ENCODE peak calls at places on chromosomes 3 and 15, in nine cellular contexts. W, Y, S, V, A, N, X, G and Z are unnamed samples.

GRCh38 chr3:30733229-30733628 is 126.8 kb downstream of the TGFBR2 start:
- DNase-seq in A (no peak), W (no peak), Y (no peak), X (no peak), N (no peak), S (no peak), V (no peak), G (no peak), Z (no peak)

GRCh38 chr3:116929534-116930222 is 220.1 kb downstream of the TUSC7 start:
- DNase-seq in X (no peak), A (no peak), V (no peak), G (no peak), Y (no peak), W (no peak), N (no peak), S (no peak), Z (no peak)

GRCh38 chr15:82159922-82160321 is 102.6 kb downstream of the EFL1 start:
- DNase-seq in A (no peak), G (no peak), N (no peak), W (no peak), Y (peak; percentile 81), X (no peak), V (peak; percentile 51), S (no peak), Z (no peak)

GRCh38 chr3:168407381-168407780 is 311.7 kb upstream of the GOLIM4 start:
- DNase-seq in X (no peak), V (peak; percentile 57), N (no peak), Y (no peak), A (no peak), S (no peak), W (no peak), G (no peak), Z (no peak)

GRCh38 chr3:64291345-64291744 is 66.1 kb upstream of the PRICKLE2 start:
- DNase-seq in N (peak; percentile 88), W (no peak), G (peak; percentile 1), V (no peak), A (no peak), X (no peak), S (no peak), Y (peak; percentile 93), Z (no peak)

GRCh38 chr3:197104738-197105137 is 75.1 kb upstream of the MELTF start:
- DNase-seq in Y (no peak), S (no peak), G (no peak), W (no peak), A (no peak), V (no peak), X (no peak), N (no peak), Z (no peak)

GRCh38 chr15:35912196-35912595 is 366.2 kb upstream of the DPH6 start:
- DNase-seq in S (no peak), N (no peak), X (no peak), G (no peak), W (no peak), A (no peak), V (no peak), Y (peak; percentile 5), Z (no peak)

GRCh38 chr3:160826408-160826807 is 70.4 kb downstream of the PPM1L start:
- DNase-seq in W (no peak), N (no peak), X (no peak), V (no peak), G (no peak), S (no peak), Y (no peak), A (no peak), Z (no peak)

GRCh38 chr15:63396546-63396939 is 14.9 kb upstream of the CA12 start:
- DNase-seq in Y (no peak), G (no peak), A (no peak), S (no peak), W (no peak), N (no peak), X (peak; percentile 70), V (peak; percentile 78), Z (no peak)

GRCh38 chr15:26095710-26096330 is 232.7 kb upstream of the ATP10A start:
- DNase-seq in N (no peak), S (no peak), W (no peak), Y (no peak), V (peak; percentile 86), G (no peak), X (no peak), A (no peak), Z (no peak)
- TF ChIP-seq CTCF in N (no peak), S (peak; percentile 36), W (peak; percentile 17), Y (no peak), V (peak; percentile 84), G (no peak), X (no peak), A (no peak), Z (peak; percentile 35)

GRCh38 chr3:181729071-181729915 is 17.6 kb downstream of the SOX2 start:
- DNase-seq in G (no peak), A (no peak), W (no peak), X (no peak), Y (no peak), V (no peak), N (no peak), S (no peak), Z (no peak)

GRCh38 chr3:181730364-181730763 is 18.6 kb downstream of the SOX2 start:
- DNase-seq in Y (no peak), W (no peak), G (no peak), N (no peak), A (no peak), X (no peak), S (no peak), V (no peak), Z (no peak)

GRCh38 chr3:181727122-181728036 is 15.7 kb downstream of the SOX2 start:
- DNase-seq in A (no peak), G (no peak), V (peak; percentile 76), X (no peak), S (no peak), Y (no peak), N (no peak), W (no peak), Z (no peak)

GRCh38 chr3:181728470-181728869 is 16.7 kb downstream of the SOX2 start:
- DNase-seq in N (no peak), A (no peak), G (no peak), Y (no peak), W (no peak), X (no peak), V (no peak), S (no peak), Z (no peak)

GRCh38 chr3:181730934-181731333 is 19.2 kb downstream of the SOX2 start:
- DNase-seq in V (no peak), A (no peak), W (no peak), X (no peak), N (no peak), G (no peak), S (no peak), Y (no peak), Z (no peak)
- H3K27me3 ChIP-seq in V (peaks cover 56% of the 10 kb centered on the region), A (no peaks in the 10 kb centered on the region), W (no peaks in the 10 kb centered on the region), X (peaks cover 26% of the 10 kb centered on the region), N (peaks cover 27% of the 10 kb centered on the region), G (peaks cover 33% of the 10 kb centered on the region), S (peaks cover 92% of the 10 kb centered on the region), Y (peaks cover 50% of the 10 kb centered on the region), Z (peaks cover 58% of the 10 kb centered on the region)

GRCh38 chr3:86990734-86991481 is at the start of gene VGLL3:
- DNase-seq in W (no peak), X (peak; percentile 44), A (peak; percentile 87), G (no peak), N (peak; percentile 84), Y (peak; percentile 86), V (peak; percentile 96), S (peak; percentile 63), Z (no peak)

GRCh38 chr3:86988235-86988634 is 2.7 kb downstream of the VGLL3 start:
- DNase-seq in G (no peak), S (no peak), A (no peak), X (no peak), Y (peak; percentile 77), N (no peak), V (no peak), W (no peak), Z (no peak)

GRCh38 chr3:86990171-86990733 is 697 bp downstream of the VGLL3 start:
- DNase-seq in X (no peak), Y (peak; percentile 90), W (no peak), S (peak; percentile 26), N (no peak), V (peak; percentile 88), A (peak; percentile 68), G (no peak), Z (no peak)

GRCh38 chr3:86988986-86989385 is 2.0 kb downstream of the VGLL3 start:
- DNase-seq in Y (no peak), N (no peak), G (no peak), W (no peak), A (no peak), X (no peak), V (no peak), S (no peak), Z (no peak)

GRCh38 chr3:86989611-86990010 is 1.3 kb downstream of the VGLL3 start:
- DNase-seq in N (no peak), W (no peak), S (no peak), A (peak; percentile 39), X (no peak), G (no peak), V (no peak), Y (no peak), Z (no peak)
- H3K27ac ChIP-seq in N (peak overlapping the region; percentile 82), W (no peak overlapping the region), S (peak overlapping the region; percentile 83), A (peak overlapping the region; percentile 76), X (peak overlapping the region; percentile 84), G (no peak overlapping the region), V (no peak overlapping the region), Y (peak overlapping the region; percentile 91), Z (no peak overlapping the region)

GRCh38 chr15:60323322-60323721 is 74.5 kb downstream of the ANXA2 start:
- DNase-seq in A (no peak), N (no peak), S (no peak), W (no peak), G (no peak), X (no peak), V (no peak), Y (no peak), Z (no peak)

GRCh38 chr15:60315878-60316277 is 81.9 kb downstream of the ANXA2 start:
- DNase-seq in X (no peak), S (no peak), A (no peak), G (no peak), N (no peak), Y (no peak), W (no peak), V (no peak), Z (no peak)

GRCh38 chr15:60320365-60320764 is 77.4 kb downstream of the ANXA2 start:
- DNase-seq in A (no peak), S (no peak), G (no peak), N (no peak), X (no peak), V (no peak), W (no peak), Y (no peak), Z (no peak)

GRCh38 chr15:60316961-60317360 is 80.8 kb downstream of the ANXA2 start:
- DNase-seq in G (no peak), X (no peak), A (no peak), S (no peak), W (no peak), V (no peak), N (no peak), Y (peak; percentile 91), Z (no peak)

DNA sequence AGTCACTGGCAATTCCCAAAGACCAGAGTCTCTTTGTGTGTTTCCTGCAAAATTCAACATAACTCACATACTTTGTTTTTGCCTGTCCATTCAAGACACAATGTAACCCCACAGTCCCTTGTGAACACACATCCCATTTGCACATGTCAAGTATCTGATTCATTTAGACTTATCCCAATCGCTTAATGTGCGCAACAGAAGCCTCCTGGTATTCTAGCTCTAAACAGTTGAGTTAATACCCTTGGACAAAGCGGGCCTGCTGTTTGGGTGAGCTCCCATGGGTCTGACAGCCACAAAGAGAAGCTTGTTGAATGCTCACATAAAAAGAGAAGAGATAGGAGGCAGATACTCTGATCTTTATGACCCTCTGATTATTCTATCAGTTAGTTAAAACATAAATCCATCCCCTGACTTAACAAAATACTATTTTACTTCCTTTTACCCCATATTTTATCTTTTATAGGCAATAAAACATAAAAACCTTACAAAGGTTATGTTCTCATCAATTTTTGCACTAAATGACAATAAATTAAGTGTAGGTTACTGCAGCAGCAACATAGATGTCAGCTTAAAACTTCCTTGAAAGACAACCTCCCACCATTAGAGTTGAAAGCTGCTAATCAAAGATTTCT is 79.4 kb downstream of the ANXA2 start:
- DNase-seq in G (no peak), A (no peak), V (no peak), X (no peak), W (no peak), S (no peak), Y (no peak), N (no peak), Z (no peak)
- TF ChIP-seq CTCF in G (no peak), A (no peak), V (no peak), X (no peak), W (no peak), S (no peak), Y (no peak), N (no peak), Z (no peak)